ENCODE peak calls at places on chromosomes 7 and 10, in seven cellular contexts. One of them, this sample, is unnamed. For H3K4me1, the result is how much of the 10 kb centered on the place peaks cover.

GRCh38 chr10:122847782-122848604 is 2.3 kb upstream of the CUZD1 start:
- DNase-seq in HCT116: no peak
- DNase-seq in suprapubic skin: no peak
- DNase-seq in CD8-positive, alpha-beta memory T cell: no peak
- DNase-seq in GM23338: no peak
- DNase-seq in ovary: no peak
- DNase-seq in heart left ventricle: no peak
- DNase-seq in this sample: no peak

GRCh38 chr10:30063098-30063497 is 3.7 kb upstream of the JCAD start:
- DNase-seq in GM23338: no peak
- DNase-seq in heart left ventricle: no peak
- DNase-seq in ovary: no peak
- DNase-seq in suprapubic skin: no peak
- DNase-seq in CD8-positive, alpha-beta memory T cell: no peak
- DNase-seq in HCT116: no peak
- DNase-seq in this sample: no peak

GRCh38 chr7:86916277-86916825 is 143.1 kb downstream of the ELAPOR2 start:
- DNase-seq in suprapubic skin: no peak
- DNase-seq in ovary: no peak
- DNase-seq in GM23338: no peak
- DNase-seq in CD8-positive, alpha-beta memory T cell: no peak
- DNase-seq in HCT116: no peak
- DNase-seq in heart left ventricle: no peak
- DNase-seq in this sample: no peak

GRCh38 chr7:27254625-27255024 is 12.0 kb downstream of the EVX1 start:
- DNase-seq in HCT116: no peak
- DNase-seq in suprapubic skin: no peak
- DNase-seq in heart left ventricle: no peak
- DNase-seq in ovary: no peak
- DNase-seq in GM23338: no peak
- DNase-seq in CD8-positive, alpha-beta memory T cell: no peak
- DNase-seq in this sample: no peak

GRCh38 chr10:13924020-13924725 is 337.4 kb downstream of the PRPF18 start:
- DNase-seq in HCT116: no peak
- DNase-seq in suprapubic skin: no peak
- DNase-seq in heart left ventricle: no peak
- DNase-seq in CD8-positive, alpha-beta memory T cell: no peak
- DNase-seq in ovary: no peak
- DNase-seq in GM23338: no peak
- DNase-seq in this sample: no peak

GRCh38 chr7:144830811-144831210 is 5.0 kb downstream of the TPK1 start:
- DNase-seq in ovary: no peak
- DNase-seq in HCT116: no peak
- DNase-seq in GM23338: no peak
- DNase-seq in suprapubic skin: no peak
- DNase-seq in CD8-positive, alpha-beta memory T cell: no peak
- DNase-seq in heart left ventricle: no peak
- DNase-seq in this sample: no peak

GRCh38 chr7:147803625-147804024 is 786.9 kb upstream of the C7orf33 start:
- DNase-seq in HCT116: no peak
- DNase-seq in GM23338: no peak
- DNase-seq in CD8-positive, alpha-beta memory T cell: no peak
- DNase-seq in ovary: peak
- DNase-seq in heart left ventricle: no peak
- DNase-seq in suprapubic skin: no peak
- DNase-seq in this sample: no peak

GRCh38 chr10:72980348-72980747 is 25.7 kb upstream of the PLA2G12B start:
- DNase-seq in suprapubic skin: no peak
- DNase-seq in CD8-positive, alpha-beta memory T cell: no peak
- DNase-seq in HCT116: no peak
- DNase-seq in GM23338: no peak
- DNase-seq in ovary: no peak
- DNase-seq in heart left ventricle: no peak
- DNase-seq in this sample: no peak

GRCh38 chr7:151133266-151133985 is 34.1 kb downstream of the GBX1 start:
- DNase-seq in GM23338: no peak
- DNase-seq in suprapubic skin: no peak
- DNase-seq in heart left ventricle: no peak
- DNase-seq in HCT116: no peak
- DNase-seq in CD8-positive, alpha-beta memory T cell: peak
- DNase-seq in ovary: no peak
- DNase-seq in this sample: no peak

GRCh38 chr10:30160431-30160982 is 101.1 kb upstream of the JCAD start:
- DNase-seq in HCT116: no peak
- DNase-seq in suprapubic skin: no peak
- DNase-seq in GM23338: no peak
- DNase-seq in heart left ventricle: no peak
- DNase-seq in ovary: no peak
- DNase-seq in CD8-positive, alpha-beta memory T cell: no peak
- DNase-seq in this sample: no peak

GRCh38 chr10:8563478-8563877 is 509.0 kb downstream of the GATA3 start:
- DNase-seq in suprapubic skin: no peak
- DNase-seq in ovary: no peak
- DNase-seq in CD8-positive, alpha-beta memory T cell: no peak
- DNase-seq in heart left ventricle: no peak
- DNase-seq in GM23338: no peak
- DNase-seq in HCT116: no peak
- DNase-seq in this sample: no peak

GRCh38 chr7:21743493-21743892 is 200.7 kb downstream of the DNAH11 start:
- DNase-seq in HCT116: no peak
- DNase-seq in suprapubic skin: no peak
- DNase-seq in heart left ventricle: no peak
- DNase-seq in GM23338: no peak
- DNase-seq in ovary: no peak
- DNase-seq in CD8-positive, alpha-beta memory T cell: no peak
- DNase-seq in this sample: no peak

GRCh38 chr10:32112055-32112454 is 55.8 kb upstream of the KIF5B start:
- DNase-seq in suprapubic skin: no peak
- DNase-seq in ovary: no peak
- DNase-seq in HCT116: peak
- DNase-seq in GM23338: no peak
- DNase-seq in CD8-positive, alpha-beta memory T cell: no peak
- DNase-seq in heart left ventricle: no peak
- DNase-seq in this sample: no peak

GRCh38 chr7:3887071-3887691 is 586.1 kb downstream of the SDK1 start:
- DNase-seq in GM23338: no peak
- DNase-seq in heart left ventricle: no peak
- DNase-seq in suprapubic skin: no peak
- DNase-seq in HCT116: no peak
- DNase-seq in ovary: no peak
- DNase-seq in CD8-positive, alpha-beta memory T cell: no peak
- DNase-seq in this sample: no peak

GRCh38 chr10:106311590-106311989 is 852.9 kb downstream of the SORCS1 start:
- DNase-seq in GM23338: no peak
- DNase-seq in CD8-positive, alpha-beta memory T cell: no peak
- DNase-seq in suprapubic skin: no peak
- DNase-seq in ovary: no peak
- DNase-seq in heart left ventricle: no peak
- DNase-seq in HCT116: no peak
- DNase-seq in this sample: no peak

GRCh38 chr10:50988792-50989191 is 85.5 kb upstream of the PRKG1 start:
- DNase-seq in heart left ventricle: no peak
- DNase-seq in suprapubic skin: no peak
- DNase-seq in ovary: no peak
- DNase-seq in GM23338: peak
- DNase-seq in CD8-positive, alpha-beta memory T cell: no peak
- DNase-seq in HCT116: no peak
- DNase-seq in this sample: no peak

GRCh38 chr7:110590415-110590814 is 500.5 kb upstream of the LRRN3 start:
- DNase-seq in HCT116: no peak
- DNase-seq in heart left ventricle: no peak
- DNase-seq in ovary: no peak
- DNase-seq in CD8-positive, alpha-beta memory T cell: no peak
- DNase-seq in GM23338: peak
- DNase-seq in suprapubic skin: no peak
- DNase-seq in this sample: no peak

GRCh38 chr7:43647314-43647691 is 64.4 kb downstream of the STK17A start:
- DNase-seq in HCT116: no peak
- DNase-seq in CD8-positive, alpha-beta memory T cell: no peak
- DNase-seq in ovary: no peak
- DNase-seq in suprapubic skin: no peak
- DNase-seq in heart left ventricle: no peak
- DNase-seq in GM23338: peak
- DNase-seq in this sample: no peak

GRCh38 chr7:2843711-2844152 is 376 bp downstream of the GNA12 start:
- DNase-seq in suprapubic skin: no peak
- DNase-seq in heart left ventricle: peak
- DNase-seq in HCT116: no peak
- DNase-seq in CD8-positive, alpha-beta memory T cell: peak
- DNase-seq in GM23338: no peak
- DNase-seq in ovary: peak
- DNase-seq in this sample: no peak

GRCh38 chr7:157516911-157517781 is 180.3 kb downstream of the DNAJB6 start:
- DNase-seq in GM23338: no peak
- DNase-seq in suprapubic skin: no peak
- DNase-seq in CD8-positive, alpha-beta memory T cell: no peak
- DNase-seq in heart left ventricle: no peak
- DNase-seq in ovary: no peak
- DNase-seq in HCT116: no peak
- DNase-seq in this sample: no peak

GRCh38 chr10:91312031-91312733 is 91.7 kb downstream of the PCGF5 start:
- DNase-seq in CD8-positive, alpha-beta memory T cell: no peak
- DNase-seq in HCT116: no peak
- DNase-seq in suprapubic skin: no peak
- DNase-seq in ovary: no peak
- DNase-seq in GM23338: no peak
- DNase-seq in heart left ventricle: no peak
- DNase-seq in this sample: no peak

GRCh38 chr7:117186631-117187030 is 136.2 kb downstream of the WNT2 start:
- DNase-seq in HCT116: no peak
- DNase-seq in GM23338: no peak
- DNase-seq in CD8-positive, alpha-beta memory T cell: no peak
- DNase-seq in ovary: no peak
- DNase-seq in heart left ventricle: no peak
- DNase-seq in suprapubic skin: no peak
- DNase-seq in this sample: no peak

GRCh38 chr7:53604201-53604600 is 568.8 kb downstream of the POM121L12 start:
- DNase-seq in ovary: no peak
- DNase-seq in HCT116: no peak
- DNase-seq in CD8-positive, alpha-beta memory T cell: no peak
- DNase-seq in GM23338: peak
- DNase-seq in heart left ventricle: no peak
- DNase-seq in suprapubic skin: no peak
- DNase-seq in this sample: no peak

GRCh38 chr7:74093671-74094223 is 10.1 kb downstream of the LIMK1 start:
- DNase-seq in suprapubic skin: no peak
- DNase-seq in ovary: peak
- DNase-seq in GM23338: peak
- DNase-seq in heart left ventricle: no peak
- DNase-seq in HCT116: no peak
- DNase-seq in CD8-positive, alpha-beta memory T cell: no peak
- DNase-seq in this sample: no peak

GRCh38 chr10:123634221-123634620 is 31.9 kb upstream of the GPR26 start:
- DNase-seq in HCT116: no peak
- DNase-seq in heart left ventricle: no peak
- DNase-seq in GM23338: no peak
- DNase-seq in suprapubic skin: peak
- DNase-seq in ovary: no peak
- DNase-seq in CD8-positive, alpha-beta memory T cell: no peak
- DNase-seq in this sample: no peak

GRCh38 chr10:117352724-117353123 is 22.5 kb downstream of the PDZD8 start:
- DNase-seq in GM23338: no peak
- DNase-seq in ovary: no peak
- DNase-seq in HCT116: no peak
- DNase-seq in heart left ventricle: no peak
- DNase-seq in CD8-positive, alpha-beta memory T cell: no peak
- DNase-seq in suprapubic skin: no peak
- DNase-seq in this sample: no peak
- H3K4me1 ChIP-seq in GM23338: half or more
- H3K4me1 ChIP-seq in ovary: under half
- H3K4me1 ChIP-seq in HCT116: under half
- H3K4me1 ChIP-seq in heart left ventricle: under half
- H3K4me1 ChIP-seq in CD8-positive, alpha-beta memory T cell: under half
- H3K4me1 ChIP-seq in suprapubic skin: under half
- H3K4me1 ChIP-seq in this sample: under half

GRCh38 chr10:128062331-128062730 is 63.9 kb downstream of the MKI67 start:
- DNase-seq in suprapubic skin: peak
- DNase-seq in CD8-positive, alpha-beta memory T cell: no peak
- DNase-seq in HCT116: no peak
- DNase-seq in ovary: no peak
- DNase-seq in GM23338: peak
- DNase-seq in heart left ventricle: peak
- DNase-seq in this sample: no peak
- H3K4me1 ChIP-seq in suprapubic skin: under half
- H3K4me1 ChIP-seq in CD8-positive, alpha-beta memory T cell: half or more
- H3K4me1 ChIP-seq in HCT116: under half
- H3K4me1 ChIP-seq in ovary: under half
- H3K4me1 ChIP-seq in GM23338: under half
- H3K4me1 ChIP-seq in heart left ventricle: under half
- H3K4me1 ChIP-seq in this sample: half or more

DNA sequence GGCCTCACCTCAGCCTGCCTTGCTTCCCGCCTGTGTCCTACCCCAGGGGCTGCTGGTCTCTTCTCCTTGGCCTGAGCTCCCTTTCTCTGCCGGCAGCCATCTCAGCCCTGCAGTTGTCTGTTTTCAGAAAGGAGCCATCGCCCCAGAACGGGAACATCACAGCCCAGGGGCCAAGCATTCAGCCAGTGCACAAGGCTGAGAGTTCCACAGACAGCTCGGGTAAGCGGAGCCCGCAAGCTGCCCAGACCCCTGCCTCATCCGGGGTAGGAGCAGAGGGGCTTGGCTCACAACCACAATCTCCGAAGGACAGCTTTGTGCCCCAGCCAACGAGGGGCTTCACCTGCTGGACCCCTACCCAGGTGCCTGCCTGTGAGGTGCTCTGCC is 5.3 kb upstream of the DEPP1 start:
- DNase-seq in CD8-positive, alpha-beta memory T cell: no peak
- DNase-seq in heart left ventricle: peak
- DNase-seq in suprapubic skin: peak
- DNase-seq in GM23338: no peak
- DNase-seq in ovary: no peak
- DNase-seq in HCT116: no peak
- DNase-seq in this sample: no peak
- H3K4me1 ChIP-seq in CD8-positive, alpha-beta memory T cell: under half
- H3K4me1 ChIP-seq in heart left ventricle: half or more
- H3K4me1 ChIP-seq in suprapubic skin: under half
- H3K4me1 ChIP-seq in GM23338: under half
- H3K4me1 ChIP-seq in ovary: under half
- H3K4me1 ChIP-seq in HCT116: under half
- H3K4me1 ChIP-seq in this sample: half or more

DNA sequence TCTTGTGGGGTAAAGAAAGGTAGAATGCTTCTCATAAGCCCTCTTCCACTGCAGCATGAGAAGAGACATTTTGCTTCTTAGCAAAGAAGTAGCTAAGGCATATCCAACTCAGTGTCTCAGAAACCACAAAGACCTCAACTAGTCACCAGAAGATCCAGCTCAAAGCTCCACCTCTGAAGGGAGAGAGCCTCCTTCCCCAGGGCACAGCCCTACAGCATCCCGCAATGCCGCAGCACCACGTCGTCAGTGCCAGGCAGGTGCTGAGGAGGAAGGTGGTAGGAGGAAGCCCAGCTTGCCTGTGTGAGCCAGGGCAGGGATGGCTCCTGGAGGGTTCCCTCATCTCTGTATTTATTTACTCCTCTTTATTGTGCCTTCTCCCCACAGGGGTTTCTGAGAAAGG is 385.6 kb upstream of the NPVF start:
- DNase-seq in GM23338: no peak
- DNase-seq in ovary: no peak
- DNase-seq in HCT116: no peak
- DNase-seq in CD8-positive, alpha-beta memory T cell: no peak
- DNase-seq in suprapubic skin: no peak
- DNase-seq in heart left ventricle: no peak
- DNase-seq in this sample: no peak
- H3K4me1 ChIP-seq in GM23338: under half
- H3K4me1 ChIP-seq in ovary: under half
- H3K4me1 ChIP-seq in HCT116: under half
- H3K4me1 ChIP-seq in CD8-positive, alpha-beta memory T cell: under half
- H3K4me1 ChIP-seq in suprapubic skin: under half
- H3K4me1 ChIP-seq in heart left ventricle: under half
- H3K4me1 ChIP-seq in this sample: under half

This sample was measured in thoracic aorta.